ENCODE peak calls at places on chromosomes 5 and 9, in five cellular contexts. K is HFFc6, H is Calu3, Q is esophagus squamous epithelium, J is breast epithelium. W is an unnamed sample.

GRCh38 chr9:110575169-110575568 is 4.4 kb downstream of the SVEP1 start:
- DNase-seq in Q (no peak), J (no peak), K (no peak), H (no peak), W (no peak)

GRCh38 chr9:134455537-134455936 is 129.3 kb downstream of the RXRA start:
- DNase-seq in Q (no peak), J (no peak), K (no peak), H (no peak), W (no peak)

GRCh38 chr5:141613344-141613743 is 5.5 kb downstream of the DIAPH1 start:
- DNase-seq in J (no peak), H (no peak), K (no peak), Q (no peak), W (no peak)

GRCh38 chr5:141960018-141960417 is 2.0 kb upstream of the PCDH12 start:
- DNase-seq in J (no peak), K (no peak), H (peak), Q (no peak), W (no peak)

GRCh38 chr5:164497665-164498064 is 992.2 kb downstream of the MAT2B start:
- DNase-seq in K (no peak), H (no peak), J (no peak), Q (no peak), W (no peak)

GRCh38 chr5:31680528-31680927 is 41.6 kb downstream of the PDZD2 start:
- DNase-seq in K (no peak), J (no peak), H (no peak), Q (no peak), W (no peak)

GRCh38 chr5:68834486-68834885 is 259.3 kb upstream of the SLC30A5 start:
- DNase-seq in H (no peak), K (no peak), J (no peak), Q (no peak), W (no peak)

GRCh38 chr5:176882566-176882900 is 16.6 kb downstream of the HK3 start:
- DNase-seq in Q (no peak), H (no peak), J (no peak), K (no peak), W (no peak)

GRCh38 chr9:98484218-98484617 is 224.5 kb downstream of the GABBR2 start:
- DNase-seq in J (no peak), H (no peak), Q (no peak), K (peak), W (no peak)

GRCh38 chr9:134775552-134775951 is 105.1 kb upstream of the FCN2 start:
- DNase-seq in K (peak), H (no peak), Q (no peak), J (no peak), W (no peak)

GRCh38 chr9:87497604-87498045 is at the start of gene DAPK1:
- DNase-seq in K (no peak), J (no peak), H (peak), Q (no peak), W (peak)

GRCh38 chr9:89436963-89437625 is 60.8 kb downstream of the SEMA4D start:
- DNase-seq in H (peak), Q (peak), J (no peak), K (no peak), W (no peak)

GRCh38 chr5:17216974-17217325 is 481 bp upstream of the BASP1 start:
- DNase-seq in H (no peak), J (no peak), K (no peak), Q (no peak), W (no peak)

GRCh38 chr9:8030095-8030494 is 230.5 kb upstream of the DMAC1 start:
- DNase-seq in H (no peak), J (no peak), Q (no peak), K (no peak), W (no peak)

GRCh38 chr5:170755679-170756456 is 27.7 kb upstream of the GABRP start:
- DNase-seq in J (no peak), H (peak), Q (no peak), K (no peak), W (peak)

GRCh38 chr9:120735415-120736126 is 21.3 kb upstream of the MEGF9 start:
- DNase-seq in K (no peak), Q (no peak), J (no peak), H (peak), W (peak)

GRCh38 chr9:121302341-121302740 is 34.4 kb downstream of the GSN start:
- DNase-seq in Q (no peak), K (no peak), J (no peak), H (no peak), W (no peak)

GRCh38 chr5:138601444-138601843 is 26.2 kb upstream of the HSPA9 start:
- DNase-seq in K (peak), H (peak), J (no peak), Q (no peak), W (peak)

GRCh38 chr5:103259705-103260355 is 1.3 kb downstream of the MACIR start:
- DNase-seq in Q (no peak), K (no peak), J (no peak), H (no peak), W (peak)

GRCh38 chr5:74281191-74281590 is 359.3 kb downstream of the ENC1 start:
- DNase-seq in H (no peak), K (no peak), Q (no peak), J (no peak), W (no peak)

GRCh38 chr9:101226803-101227202 is 158.0 kb downstream of the BAAT start:
- DNase-seq in K (no peak), Q (no peak), J (no peak), H (no peak), W (no peak)

GRCh38 chr5:1555808-1556681 is 32.3 kb upstream of the LPCAT1 start:
- DNase-seq in J (no peak), Q (no peak), H (no peak), K (no peak), W (no peak)

GRCh38 chr5:87829214-87829551 is 416.5 kb upstream of the CCNH start:
- DNase-seq in J (peak), K (no peak), H (peak), Q (no peak), W (peak)

GRCh38 chr9:93117924-93118862 is 15.9 kb downstream of the NINJ1 start:
- DNase-seq in K (no peak), J (peak), Q (no peak), H (no peak), W (no peak)

GRCh38 chr5:54307583-54307982 is 2.8 kb downstream of the ARL15 start:
- DNase-seq in H (no peak), Q (no peak), K (no peak), J (no peak), W (no peak)

GRCh38 chr5:17448877-17449276 is 49.2 kb upstream of the TAF11L2 start:
- DNase-seq in K (no peak), J (no peak), Q (no peak), H (no peak), W (no peak)

GRCh38 chr9:137317979-137318511 is 16.0 kb upstream of the NRARP start:
- DNase-seq in H (no peak), Q (no peak), K (no peak), J (no peak), W (no peak)

GRCh38 chr5:66209794-66210193 is 65.7 kb downstream of the SREK1 start:
- DNase-seq in Q (no peak), K (no peak), J (no peak), H (no peak), W (no peak)

GRCh38 chr5:66206465-66206864 is 62.4 kb downstream of the SREK1 start:
- DNase-seq in H (no peak), J (no peak), K (no peak), Q (no peak), W (no peak)

GRCh38 chr5:66207800-66208561 is 63.9 kb downstream of the SREK1 start:
- DNase-seq in J (no peak), H (no peak), Q (no peak), K (no peak), W (no peak)

GRCh38 chr5:66213533-66213932 is 69.4 kb downstream of the SREK1 start:
- DNase-seq in J (no peak), K (no peak), Q (no peak), H (no peak), W (no peak)

GRCh38 chr5:66209350-66209749 is 65.2 kb downstream of the SREK1 start:
- DNase-seq in H (peak), K (peak), J (no peak), Q (no peak), W (peak)
- TF ChIP-seq CTCF in H (peak), K (no peak), J (no peak), Q (no peak), W (peak)

GRCh38 chr5:116291271-116291670 is 206.4 kb downstream of the COMMD10 start:
- DNase-seq in K (no peak), Q (no peak), J (no peak), H (no peak), W (no peak)

GRCh38 chr5:116288524-116288923 is 203.7 kb downstream of the COMMD10 start:
- DNase-seq in Q (no peak), J (no peak), K (no peak), H (no peak), W (no peak)

GRCh38 chr5:116289276-116289675 is 204.5 kb downstream of the COMMD10 start:
- DNase-seq in H (peak), Q (no peak), K (no peak), J (no peak), W (no peak)
- TF ChIP-seq CTCF in H (peak), Q (no peak), K (peak), J (no peak), W (peak)

DNA sequence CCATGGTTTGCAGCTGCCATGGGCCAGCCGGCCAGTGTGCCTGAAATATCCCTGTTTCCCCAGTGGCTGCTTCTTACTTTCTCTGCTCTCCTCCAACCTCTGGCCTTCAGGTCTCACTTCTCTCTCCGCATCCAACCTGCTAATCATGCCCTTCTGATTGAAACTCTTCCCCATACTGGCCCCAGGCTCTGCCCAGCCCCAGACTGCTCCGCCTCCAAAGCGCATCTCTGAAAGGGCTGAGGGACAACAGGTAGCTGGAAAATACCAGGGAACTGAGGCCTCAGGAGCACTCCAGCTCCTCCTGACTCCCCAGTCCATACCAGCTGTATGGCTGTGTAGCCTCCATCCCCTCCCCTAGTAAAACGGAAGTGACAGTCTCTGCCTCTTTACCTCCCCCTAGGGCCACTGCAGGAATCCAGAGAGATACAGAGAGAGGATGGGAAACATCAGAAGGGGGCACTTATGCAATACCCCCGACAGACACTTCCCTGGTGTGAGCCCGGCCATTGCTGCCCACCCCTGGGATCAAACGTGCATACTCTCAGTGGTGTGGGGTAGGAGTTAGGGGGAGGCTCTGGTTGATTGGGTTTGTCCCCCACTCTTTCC is 34.2 kb downstream of the PAX5 start:
- DNase-seq in Q (no peak), J (no peak), H (no peak), K (no peak), W (no peak)
- TF ChIP-seq CTCF in Q (no peak), J (no peak), H (no peak), K (peak), W (no peak)

GRCh38 chr5:77232545-77232944 is 22.1 kb downstream of the PDE8B start:
- DNase-seq in H (no peak), Q (no peak), K (no peak), J (no peak), W (no peak)

GRCh38 chr5:77232959-77233358 is 22.5 kb downstream of the PDE8B start:
- DNase-seq in Q (no peak), K (no peak), H (no peak), J (no peak), W (no peak)

GRCh38 chr5:77229887-77230286 is 19.4 kb downstream of the PDE8B start:
- DNase-seq in H (no peak), J (no peak), K (no peak), Q (no peak), W (no peak)

GRCh38 chr5:77231470-77232138 is 21.1 kb downstream of the PDE8B start:
- DNase-seq in Q (no peak), J (no peak), K (no peak), H (no peak), W (no peak)

GRCh38 chr5:77230727-77231469 is 20.4 kb downstream of the PDE8B start:
- DNase-seq in J (no peak), H (peak), Q (no peak), K (no peak), W (no peak)
- TF ChIP-seq CTCF in J (no peak), H (no peak), Q (no peak), K (peak), W (peak)

GRCh38 chr5:55920784-55921183 is 69.6 kb downstream of the IL31RA start:
- DNase-seq in Q (no peak), H (peak), J (no peak), K (peak), W (no peak)
- TF ChIP-seq CTCF in Q (no peak), H (peak), J (no peak), K (peak), W (peak)

DNA sequence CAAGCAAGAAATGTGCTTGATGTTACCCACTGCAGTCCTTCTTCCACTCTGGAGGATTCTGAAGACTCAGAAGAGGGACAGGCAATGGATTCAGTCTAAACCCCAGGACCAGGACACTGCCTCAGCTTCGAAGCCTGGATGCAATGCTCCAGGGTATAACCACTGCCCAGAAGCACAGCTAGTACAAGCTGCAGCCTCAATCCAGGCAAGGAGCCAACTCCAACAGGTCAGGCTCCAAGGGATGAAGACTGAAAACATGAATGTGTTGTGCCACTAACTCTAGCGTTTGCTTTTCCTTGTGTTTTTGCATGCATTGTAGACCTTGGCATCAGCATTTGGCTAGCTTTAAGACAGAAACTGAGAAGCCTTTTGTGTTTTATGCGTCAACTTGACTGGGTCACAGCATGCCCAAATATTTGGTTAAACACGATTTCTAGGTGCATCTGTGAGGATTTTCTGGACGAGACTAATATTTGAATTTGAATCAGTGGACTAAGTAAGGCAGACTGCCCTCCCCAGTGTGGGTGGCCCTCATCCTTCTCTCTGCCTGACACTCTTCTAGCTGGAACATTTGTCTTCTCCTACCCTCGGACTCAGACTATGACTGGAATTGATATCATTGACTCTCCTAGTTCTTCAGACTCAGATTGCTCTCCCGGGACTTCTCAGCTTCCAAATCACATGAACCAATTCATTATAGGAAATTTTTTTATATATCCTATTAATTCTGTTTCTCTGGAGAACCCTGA is 20.5 kb upstream of the GPX3 start:
- DNase-seq in K (no peak), Q (no peak), H (no peak), J (no peak), W (no peak)
- TF ChIP-seq CTCF in K (no peak), Q (no peak), H (no peak), J (no peak), W (no peak)

GRCh38 chr5:120954255-120954654 is 490.2 kb downstream of the PRR16 start:
- DNase-seq in J (no peak), K (no peak), H (no peak), Q (no peak), W (no peak)

GRCh38 chr5:120955795-120956194 is 491.7 kb downstream of the PRR16 start:
- DNase-seq in Q (no peak), H (no peak), K (no peak), J (no peak), W (no peak)

GRCh38 chr5:120960510-120960909 is 496.4 kb downstream of the PRR16 start:
- DNase-seq in K (no peak), Q (no peak), J (no peak), H (no peak), W (no peak)

DNA sequence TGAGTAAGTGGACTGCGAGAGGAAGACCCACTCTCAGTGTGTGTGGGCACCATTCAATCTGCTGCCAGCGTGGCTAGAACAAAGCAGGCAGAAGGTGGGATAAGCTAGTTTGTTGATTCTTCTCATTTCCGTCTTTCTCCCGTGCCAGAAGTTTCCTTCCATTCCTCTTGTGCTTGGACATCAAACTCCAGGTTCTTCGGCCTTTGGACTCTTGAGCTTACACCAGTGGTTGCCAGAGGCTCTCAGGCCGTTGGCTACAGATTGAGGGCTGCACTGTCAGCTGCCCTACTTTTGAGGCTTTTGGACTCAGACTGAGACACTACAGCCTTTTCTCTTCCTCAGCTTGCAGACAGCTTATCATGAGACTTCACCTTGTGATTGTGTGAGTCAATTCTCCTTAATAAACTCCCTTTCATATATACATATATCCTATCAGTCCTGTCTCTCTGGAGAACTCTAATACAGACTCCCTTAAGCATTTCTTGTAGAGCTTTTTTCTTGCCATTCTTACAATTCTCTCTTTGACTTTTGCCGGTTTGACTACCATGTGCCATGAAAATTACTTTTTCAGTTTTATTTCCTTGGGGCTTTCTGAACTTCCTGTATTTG is 494.9 kb downstream of the PRR16 start:
- DNase-seq in K (no peak), J (no peak), H (no peak), Q (no peak), W (no peak)
- TF ChIP-seq CTCF in K (no peak), J (no peak), H (no peak), Q (no peak), W (no peak)

DNA sequence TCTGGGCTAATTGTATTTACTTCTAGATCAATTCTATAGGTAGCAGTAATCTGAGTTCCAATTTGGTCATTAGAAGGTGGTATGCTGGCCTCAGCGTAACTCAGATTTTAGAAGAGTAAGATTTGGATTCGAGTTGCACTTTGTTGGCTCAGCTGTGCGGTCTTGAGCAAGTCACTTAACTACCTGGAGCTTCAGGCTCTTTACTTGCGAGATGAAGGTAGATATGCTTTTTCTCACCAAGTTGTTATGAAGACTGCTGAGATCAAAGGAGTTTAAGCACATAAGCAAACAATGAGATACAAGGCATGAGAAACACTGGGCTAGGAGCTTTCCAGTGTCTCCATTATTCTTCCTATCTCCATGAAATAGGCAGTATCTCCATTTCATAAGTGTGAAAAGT is 133.8 kb upstream of the RANBP3L start:
- DNase-seq in J (no peak), H (no peak), Q (no peak), K (no peak), W (no peak)
- TF ChIP-seq CTCF in J (no peak), H (no peak), Q (no peak), K (no peak), W (no peak)

GRCh38 chr9:79945495-79945894 is 373.7 kb downstream of the TLE4 start:
- DNase-seq in J (no peak), K (no peak), H (no peak), Q (no peak), W (no peak)

GRCh38 chr9:79940919-79941318 is 369.2 kb downstream of the TLE4 start:
- DNase-seq in H (no peak), J (no peak), K (no peak), Q (no peak), W (no peak)

GRCh38 chr9:79946718-79947117 is 375.0 kb downstream of the TLE4 start:
- DNase-seq in J (no peak), K (no peak), H (no peak), Q (no peak), W (no peak)

GRCh38 chr9:79939819-79940218 is 368.1 kb downstream of the TLE4 start:
- DNase-seq in Q (no peak), J (no peak), H (no peak), K (no peak), W (no peak)

DNA sequence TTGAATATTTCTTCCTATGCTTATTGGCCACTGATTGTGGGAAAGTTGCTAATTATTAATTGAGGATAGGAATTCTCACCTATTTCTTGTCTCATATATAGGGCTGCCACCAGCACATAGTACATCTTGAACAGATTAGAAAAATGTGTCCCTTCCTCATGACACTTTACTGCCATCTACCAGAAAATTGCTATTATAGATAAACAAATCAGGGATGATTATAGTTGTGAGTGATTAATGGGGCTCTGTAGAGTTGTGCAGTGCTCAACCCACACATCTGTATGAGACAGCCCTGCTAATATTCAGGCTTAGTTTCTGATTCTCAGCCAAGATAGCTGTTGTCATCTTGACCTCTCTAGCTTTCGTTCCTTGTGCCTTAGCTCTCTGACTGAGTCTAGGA is 373.2 kb downstream of the TLE4 start:
- DNase-seq in Q (no peak), H (no peak), J (no peak), K (no peak), W (no peak)
- TF ChIP-seq CTCF in Q (no peak), H (no peak), J (no peak), K (no peak), W (no peak)